ENCODE peak calls at places on chromosome 4, in six cellular contexts. One of them, this sample, is unnamed.
A peak's percentile ranks its signal among the peaks of the same experiment; 100 is the strongest.

GRCh38 chr4:100935090-100935489 is 412.2 kb downstream of the PPP3CA start:
- DNase-seq in activated effector memory CD4-positive, alpha-beta T cell treated with anti-CD3 and anti-CD28 coated beads, Interleukin-2, amount 50 U/mL, for 16 hours: no peak
- DNase-seq in PC-3: peak; percentile 44
- DNase-seq in heart left ventricle: no peak
- DNase-seq in amygdala: no peak
- DNase-seq in HuH-7: no peak
- DNase-seq in this sample: no peak

GRCh38 chr4:71026086-71026485 is 32.6 kb downstream of the DCK start:
- DNase-seq in activated effector memory CD4-positive, alpha-beta T cell treated with anti-CD3 and anti-CD28 coated beads, Interleukin-2, amount 50 U/mL, for 16 hours: no peak
- DNase-seq in PC-3: peak; percentile 78
- DNase-seq in heart left ventricle: peak; percentile 21
- DNase-seq in amygdala: no peak
- DNase-seq in HuH-7: peak; percentile 29
- DNase-seq in this sample: no peak

GRCh38 chr4:7007944-7008343 is 35.2 kb upstream of the TADA2B start:
- DNase-seq in activated effector memory CD4-positive, alpha-beta T cell treated with anti-CD3 and anti-CD28 coated beads, Interleukin-2, amount 50 U/mL, for 16 hours: no peak
- DNase-seq in PC-3: no peak
- DNase-seq in heart left ventricle: no peak
- DNase-seq in amygdala: no peak
- DNase-seq in HuH-7: peak; percentile 52
- DNase-seq in this sample: no peak

GRCh38 chr4:186770446-186771175 is 47.0 kb upstream of the FAT1 start:
- DNase-seq in activated effector memory CD4-positive, alpha-beta T cell treated with anti-CD3 and anti-CD28 coated beads, Interleukin-2, amount 50 U/mL, for 16 hours: no peak
- DNase-seq in PC-3: peak; percentile 20
- DNase-seq in heart left ventricle: no peak
- DNase-seq in amygdala: no peak
- DNase-seq in HuH-7: no peak
- DNase-seq in this sample: no peak

GRCh38 chr4:174284181-174284886 is 623 bp downstream of the CEP44 start:
- DNase-seq in activated effector memory CD4-positive, alpha-beta T cell treated with anti-CD3 and anti-CD28 coated beads, Interleukin-2, amount 50 U/mL, for 16 hours: no peak
- DNase-seq in PC-3: peak; percentile 61
- DNase-seq in heart left ventricle: no peak
- DNase-seq in amygdala: no peak
- DNase-seq in HuH-7: peak; percentile 39
- DNase-seq in this sample: no peak

GRCh38 chr4:102620697-102621497 is 119.7 kb downstream of the NFKB1 start:
- DNase-seq in activated effector memory CD4-positive, alpha-beta T cell treated with anti-CD3 and anti-CD28 coated beads, Interleukin-2, amount 50 U/mL, for 16 hours: no peak
- DNase-seq in PC-3: peak; percentile 78
- DNase-seq in heart left ventricle: no peak
- DNase-seq in amygdala: peak; percentile 11
- DNase-seq in HuH-7: peak; percentile 53
- DNase-seq in this sample: no peak

GRCh38 chr4:1080961-1081688 is 32.2 kb downstream of the RNF212 start:
- DNase-seq in activated effector memory CD4-positive, alpha-beta T cell treated with anti-CD3 and anti-CD28 coated beads, Interleukin-2, amount 50 U/mL, for 16 hours: no peak
- DNase-seq in PC-3: peak; percentile 79
- DNase-seq in heart left ventricle: no peak
- DNase-seq in amygdala: no peak
- DNase-seq in HuH-7: no peak
- DNase-seq in this sample: no peak

GRCh38 chr4:103011378-103012025 is 8.0 kb downstream of the SLC9B1 start:
- DNase-seq in activated effector memory CD4-positive, alpha-beta T cell treated with anti-CD3 and anti-CD28 coated beads, Interleukin-2, amount 50 U/mL, for 16 hours: no peak
- DNase-seq in PC-3: peak; percentile 41
- DNase-seq in heart left ventricle: no peak
- DNase-seq in amygdala: no peak
- DNase-seq in HuH-7: no peak
- DNase-seq in this sample: no peak

GRCh38 chr4:158728256-158728655 is 5.1 kb upstream of the PPID start:
- DNase-seq in activated effector memory CD4-positive, alpha-beta T cell treated with anti-CD3 and anti-CD28 coated beads, Interleukin-2, amount 50 U/mL, for 16 hours: no peak
- DNase-seq in PC-3: no peak
- DNase-seq in heart left ventricle: no peak
- DNase-seq in amygdala: no peak
- DNase-seq in HuH-7: no peak
- DNase-seq in this sample: no peak

GRCh38 chr4:2852481-2852881 is 8.8 kb downstream of the ADD1 start:
- DNase-seq in activated effector memory CD4-positive, alpha-beta T cell treated with anti-CD3 and anti-CD28 coated beads, Interleukin-2, amount 50 U/mL, for 16 hours: no peak
- DNase-seq in PC-3: no peak
- DNase-seq in heart left ventricle: peak; percentile 65
- DNase-seq in amygdala: no peak
- DNase-seq in HuH-7: no peak
- DNase-seq in this sample: no peak

GRCh38 chr4:46425775-46426400 is 36.0 kb upstream of the GABRA2 start:
- DNase-seq in activated effector memory CD4-positive, alpha-beta T cell treated with anti-CD3 and anti-CD28 coated beads, Interleukin-2, amount 50 U/mL, for 16 hours: no peak
- DNase-seq in PC-3: peak; percentile 22
- DNase-seq in heart left ventricle: no peak
- DNase-seq in amygdala: no peak
- DNase-seq in HuH-7: peak; percentile 7
- DNase-seq in this sample: no peak

GRCh38 chr4:74661427-74662171 is 132.7 kb downstream of the BTC start:
- DNase-seq in activated effector memory CD4-positive, alpha-beta T cell treated with anti-CD3 and anti-CD28 coated beads, Interleukin-2, amount 50 U/mL, for 16 hours: no peak
- DNase-seq in PC-3: peak; percentile 91
- DNase-seq in heart left ventricle: no peak
- DNase-seq in amygdala: no peak
- DNase-seq in HuH-7: no peak
- DNase-seq in this sample: no peak

GRCh38 chr4:7806724-7807123 is 132.9 kb downstream of the AFAP1 start:
- DNase-seq in activated effector memory CD4-positive, alpha-beta T cell treated with anti-CD3 and anti-CD28 coated beads, Interleukin-2, amount 50 U/mL, for 16 hours: no peak
- DNase-seq in PC-3: no peak
- DNase-seq in heart left ventricle: no peak
- DNase-seq in amygdala: no peak
- DNase-seq in HuH-7: no peak
- DNase-seq in this sample: peak; percentile 56

GRCh38 chr4:129138762-129139496 is 43.0 kb downstream of the C4orf33 start:
- DNase-seq in activated effector memory CD4-positive, alpha-beta T cell treated with anti-CD3 and anti-CD28 coated beads, Interleukin-2, amount 50 U/mL, for 16 hours: no peak
- DNase-seq in PC-3: peak; percentile 67
- DNase-seq in heart left ventricle: no peak
- DNase-seq in amygdala: no peak
- DNase-seq in HuH-7: no peak
- DNase-seq in this sample: no peak

GRCh38 chr4:4921077-4921476 is 61.6 kb downstream of the MSX1 start:
- DNase-seq in activated effector memory CD4-positive, alpha-beta T cell treated with anti-CD3 and anti-CD28 coated beads, Interleukin-2, amount 50 U/mL, for 16 hours: no peak
- DNase-seq in PC-3: no peak
- DNase-seq in heart left ventricle: no peak
- DNase-seq in amygdala: no peak
- DNase-seq in HuH-7: no peak
- DNase-seq in this sample: no peak

GRCh38 chr4:143773998-143774898 is 73.8 kb upstream of the FREM3 start:
- DNase-seq in activated effector memory CD4-positive, alpha-beta T cell treated with anti-CD3 and anti-CD28 coated beads, Interleukin-2, amount 50 U/mL, for 16 hours: peak; percentile 68
- DNase-seq in PC-3: peak; percentile 78
- DNase-seq in heart left ventricle: peak; percentile 7
- DNase-seq in amygdala: no peak
- DNase-seq in HuH-7: peak; percentile 12
- DNase-seq in this sample: no peak